ENCODE peak calls at places on chromosomes 3 and 15, in six cellular contexts. N is H1, I is neuronal stem cell, O is IMR-90, E is H9, F is mesenchymal stem cell. M is an unnamed sample.

GRCh38 chr3:8632402-8633237 is 12.0 kb downstream of the SSUH2 start:
- DNase-seq in N (no peak), I (no peak), O (no peak), E (no peak), F (no peak), M (no peak)

GRCh38 chr3:86890997-86891396 is 100.0 kb downstream of the VGLL3 start:
- DNase-seq in N (peak; percentile 59), I (no peak), O (no peak), E (peak; percentile 29), F (peak; percentile 3), M (no peak)

GRCh38 chr3:155631323-155632019 is 113.4 kb downstream of the PLCH1 start:
- DNase-seq in N (no peak), I (no peak), O (no peak), E (no peak), F (no peak), M (no peak)

GRCh38 chr15:83044156-83044555 is 22.9 kb downstream of the BTBD1 start:
- DNase-seq in N (no peak), I (no peak), O (no peak), E (no peak), F (no peak), M (no peak)

GRCh38 chr3:105473521-105474223 is 107.0 kb downstream of the ALCAM start:
- DNase-seq in N (no peak), I (peak; percentile 36), O (peak; percentile 86), E (no peak), F (peak; percentile 62), M (no peak)

GRCh38 chr3:147419062-147419701 is 10.0 kb downstream of the ZIC1 start:
- DNase-seq in N (peak; percentile 92), I (peak; percentile 84), O (peak; percentile 15), E (peak; percentile 94), F (peak; percentile 18), M (no peak)

GRCh38 chr3:56929809-56930615 is 128.3 kb upstream of the ARHGEF3 start:
- DNase-seq in N (no peak), I (no peak), O (no peak), E (no peak), F (no peak), M (peak; percentile 11)

GRCh38 chr15:57827021-57827420 is 120.5 kb downstream of the POLR2M start:
- DNase-seq in N (no peak), I (no peak), O (no peak), E (no peak), F (no peak), M (no peak)

GRCh38 chr3:15360786-15361493 is 28.6 kb upstream of the SH3BP5 start:
- DNase-seq in N (no peak), I (no peak), O (peak; percentile 77), E (no peak), F (no peak), M (no peak)

GRCh38 chr3:161163297-161163696 is 57.8 kb upstream of the NMD3 start:
- DNase-seq in N (no peak), I (no peak), O (peak; percentile 89), E (no peak), F (peak; percentile 94), M (peak; percentile 90)

GRCh38 chr3:191380001-191380400 is 49.7 kb upstream of the UTS2B start:
- DNase-seq in N (no peak), I (no peak), O (no peak), E (no peak), F (no peak), M (no peak)

GRCh38 chr3:102979682-102980378 is 545.0 kb downstream of the ZPLD1 start:
- DNase-seq in N (no peak), I (no peak), O (peak; percentile 84), E (no peak), F (no peak), M (no peak)

GRCh38 chr15:77542491-77543001 is 90.2 kb downstream of the LINGO1 start:
- DNase-seq in N (no peak), I (no peak), O (peak; percentile 53), E (no peak), F (peak; percentile 16), M (no peak)

GRCh38 chr3:72062017-72062416 is 277.1 kb upstream of the PROK2 start:
- DNase-seq in N (no peak), I (no peak), O (no peak), E (no peak), F (no peak), M (no peak)

GRCh38 chr3:13544293-13544831 is 4.6 kb upstream of the FBLN2 start:
- DNase-seq in N (no peak), I (no peak), O (peak; percentile 78), E (peak; percentile 18), F (peak; percentile 77), M (peak; percentile 75)

GRCh38 chr15:45821390-45821789 is 186.6 kb downstream of the SQOR start:
- DNase-seq in N (no peak), I (no peak), O (no peak), E (no peak), F (no peak), M (no peak)

GRCh38 chr3:4930501-4930900 is 48.7 kb upstream of the BHLHE40 start:
- DNase-seq in N (no peak), I (no peak), O (no peak), E (no peak), F (no peak), M (no peak)

GRCh38 chr3:17905996-17906395 is 163.6 kb upstream of the TBC1D5 start:
- DNase-seq in N (no peak), I (no peak), O (no peak), E (no peak), F (no peak), M (no peak)

GRCh38 chr15:83036253-83036652 is 24.8 kb upstream of the C15orf40 start:
- DNase-seq in N (no peak), I (no peak), O (no peak), E (no peak), F (no peak), M (no peak)

GRCh38 chr15:89577776-89578115 is 2.5 kb downstream of the TICRR start:
- DNase-seq in N (no peak), I (no peak), O (no peak), E (no peak), F (no peak), M (no peak)

GRCh38 chr15:90184119-90184785 is 16.9 kb upstream of the SEMA4B start:
- DNase-seq in N (no peak), I (no peak), O (no peak), E (peak; percentile 42), F (peak; percentile 87), M (peak; percentile 88)

GRCh38 chr3:61809879-61810278 is 248.5 kb downstream of the PTPRG start:
- DNase-seq in N (no peak), I (no peak), O (no peak), E (no peak), F (no peak), M (no peak)

DNA sequence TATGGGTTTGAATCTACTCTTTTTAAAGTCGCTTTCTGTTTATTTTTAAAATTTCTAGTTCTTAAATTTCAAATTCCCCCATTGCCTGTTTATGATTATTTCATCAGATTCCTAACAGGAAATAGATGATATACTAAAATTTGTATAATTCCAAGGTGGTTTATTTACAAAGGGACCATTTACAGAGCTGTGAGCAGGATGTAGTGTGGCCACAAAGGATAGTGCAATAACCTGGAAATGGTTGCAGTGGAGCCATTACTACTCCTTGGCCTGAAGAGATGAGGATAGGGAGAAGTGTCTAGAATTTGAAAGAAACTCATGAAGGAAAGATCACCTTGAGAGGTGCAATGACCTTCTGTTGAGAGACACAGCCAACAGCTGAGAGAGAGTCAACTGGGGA is 58.5 kb upstream of the AP4E1 start:
- DNase-seq in N (no peak), I (no peak), O (no peak), E (no peak), F (no peak), M (no peak)
- H4K91ac ChIP-seq in N (no peak overlapping the region), I (no peak overlapping the region), O (no peak overlapping the region), E (no peak overlapping the region), F (no peak overlapping the region), M (no peak overlapping the region)

GRCh38 chr3:134373278-134373941 is 837 bp downstream of the AMOTL2 start:
- DNase-seq in N (peak; percentile 80), I (peak; percentile 94), O (peak; percentile 89), E (peak; percentile 91), F (peak; percentile 92), M (peak; percentile 97)
- H3K18ac ChIP-seq in N (peak overlapping the region; percentile 95), I (peak overlapping the region; percentile 100), O (peak overlapping the region; percentile 85), E (peak overlapping the region; percentile 96), F (peak overlapping the region; percentile 91), M (peak overlapping the region; percentile 84)

DNA sequence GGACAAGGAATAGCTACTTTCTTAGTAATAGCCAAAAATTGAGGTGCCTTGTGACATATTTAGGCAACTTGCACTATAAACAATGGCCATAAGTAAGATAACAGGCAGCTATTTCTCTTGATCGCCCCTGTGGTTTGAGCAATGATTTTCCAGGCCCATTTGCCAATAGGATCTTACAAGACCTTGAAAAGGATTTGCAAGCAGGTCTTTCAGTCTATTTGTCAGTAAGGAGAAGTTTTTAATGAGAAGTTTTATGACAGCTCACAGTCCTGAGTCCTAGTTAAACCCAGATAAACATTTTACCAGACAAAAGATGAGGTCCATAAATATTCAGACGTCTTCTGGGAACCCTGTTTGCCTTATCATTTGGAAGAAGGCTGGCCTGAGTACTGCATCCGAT is 645.5 kb downstream of the RBMS3 start:
- DNase-seq in N (no peak), I (no peak), O (no peak), E (no peak), F (peak; percentile 23), M (no peak)
- H4K8ac ChIP-seq in N (no peak overlapping the region), I (no peak overlapping the region), O (no peak overlapping the region), E (no peak overlapping the region), F (no peak overlapping the region), M (no peak overlapping the region)

DNA sequence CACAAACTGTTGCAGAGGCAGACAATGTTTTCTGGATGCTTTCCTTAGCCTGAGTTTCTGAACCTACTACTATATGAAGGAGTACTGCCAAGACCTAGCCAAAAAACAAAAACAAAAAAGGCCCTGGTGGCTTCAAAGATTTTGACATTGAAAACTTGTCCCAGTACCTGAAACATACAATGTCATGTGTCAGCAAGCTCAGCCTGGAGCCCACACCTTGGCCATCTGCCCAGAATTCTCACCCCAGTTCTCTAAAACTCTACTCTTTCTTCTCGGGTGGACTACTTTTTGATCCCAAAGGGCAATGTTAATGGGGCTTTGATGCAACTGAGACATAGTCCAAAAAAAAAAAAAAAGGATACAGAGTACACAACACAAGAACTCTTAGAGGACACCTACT is 81.4 kb downstream of the FAM174B start:
- DNase-seq in N (no peak), I (no peak), O (no peak), E (no peak), F (no peak), M (no peak)
- H4K91ac ChIP-seq in N (no peak overlapping the region), I (no peak overlapping the region), O (no peak overlapping the region), E (no peak overlapping the region), F (no peak overlapping the region), M (no peak overlapping the region)

DNA sequence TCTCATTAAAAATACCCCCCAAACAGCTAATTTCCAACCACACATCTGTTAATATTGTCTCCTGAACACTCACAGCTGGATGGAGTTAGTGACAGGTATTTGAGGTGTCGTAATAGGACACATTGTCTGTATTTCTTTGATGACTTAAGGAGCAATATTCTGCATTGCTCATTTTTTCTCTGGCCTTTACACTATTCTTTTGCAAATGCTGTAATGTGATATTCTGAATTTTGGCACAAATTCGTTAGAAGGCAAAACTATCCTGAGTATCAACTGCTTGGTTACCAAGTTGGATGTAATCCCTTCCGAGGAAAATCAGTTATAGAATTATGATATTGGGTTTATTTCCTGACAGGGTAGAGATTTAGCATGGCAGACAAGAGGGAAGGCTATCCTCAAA is 1030.2 kb downstream of the MCTP2 start:
- DNase-seq in N (no peak), I (no peak), O (no peak), E (no peak), F (no peak), M (no peak)
- H3K18ac ChIP-seq in N (no peak overlapping the region), I (no peak overlapping the region), O (peak overlapping the region; percentile 66), E (no peak overlapping the region), F (no peak overlapping the region), M (no peak overlapping the region)

GRCh38 chr3:24496529-24497482 is 2.2 kb upstream of the THRB start:
- DNase-seq in N (no peak), I (peak; percentile 35), O (peak; percentile 4), E (peak; percentile 84), F (peak; percentile 79), M (peak; percentile 78)
- H4K8ac ChIP-seq in N (no peak overlapping the region), I (no peak overlapping the region), O (no peak overlapping the region), E (no peak overlapping the region), F (peak overlapping the region; percentile 36), M (peak overlapping the region; percentile 43)

M was measured in trophoblast cell.